ENCODE peak calls at places on chromosomes 1 and 21, in nine cellular contexts. B, Y, I, V, U, T, M, W and N are unnamed samples.

GRCh38 chr1:87197156-87197555 is 131.5 kb upstream of the LMO4 start:
- DNase-seq in T (no peak), W (no peak), Y (no peak), B (no peak), M (no peak), I (no peak), V (no peak), U (no peak), N (no peak)

GRCh38 chr1:202439308-202439707 is 90.8 kb downstream of the PPP1R12B start:
- DNase-seq in T (no peak), Y (no peak), I (no peak), W (no peak), V (no peak), B (no peak), U (no peak), M (no peak), N (no peak)

GRCh38 chr1:246724725-246725095 is 501 bp downstream of the SCCPDH start:
- DNase-seq in B (no peak), Y (peak; percentile 57), T (no peak), M (no peak), W (no peak), U (peak; percentile 67), I (no peak), V (no peak), N (no peak)

GRCh38 chr1:92577251-92577895 is 90.6 kb upstream of the GFI1 start:
- DNase-seq in V (no peak), T (no peak), U (no peak), M (no peak), Y (peak; percentile 18), I (peak; percentile 41), W (peak; percentile 22), B (no peak), N (no peak)

GRCh38 chr1:185853739-185854138 is 119.5 kb downstream of the HMCN1 start:
- DNase-seq in V (no peak), U (peak; percentile 62), T (no peak), W (no peak), B (no peak), M (no peak), Y (peak; percentile 86), I (no peak), N (no peak)

GRCh38 chr1:119373465-119373864 is 4.9 kb downstream of the HAO2 start:
- DNase-seq in W (no peak), B (no peak), U (peak; percentile 9), M (no peak), V (no peak), Y (peak; percentile 78), I (no peak), T (no peak), N (peak; percentile 45)

GRCh38 chr1:8343464-8344001 is 25.6 kb downstream of the SLC45A1 start:
- DNase-seq in Y (peak; percentile 96), T (peak; percentile 60), I (no peak), U (peak; percentile 96), B (no peak), M (peak; percentile 88), W (peak; percentile 67), V (no peak), N (peak; percentile 33)

GRCh38 chr21:40846057-40846456 is 901 bp downstream of the DSCAM start:
- DNase-seq in B (no peak), Y (peak; percentile 2), T (no peak), I (no peak), U (no peak), W (no peak), V (no peak), M (no peak), N (no peak)

GRCh38 chr1:242178924-242179708 is 180.2 kb upstream of the MAP1LC3C start:
- DNase-seq in M (no peak), B (no peak), U (no peak), I (no peak), V (no peak), W (no peak), Y (no peak), T (no peak), N (no peak)

GRCh38 chr1:231232870-231233734 is 7.9 kb upstream of the GNPAT start:
- DNase-seq in V (peak; percentile 46), M (no peak), T (no peak), U (no peak), W (no peak), B (no peak), I (no peak), Y (no peak), N (no peak)

GRCh38 chr1:243562473-243562872 is 287.6 kb downstream of the AKT3 start:
- DNase-seq in V (no peak), B (no peak), I (peak; percentile 23), U (peak; percentile 45), W (no peak), T (no peak), M (no peak), Y (no peak), N (no peak)

GRCh38 chr1:150560011-150560438 is 10.8 kb downstream of the ADAMTSL4 start:
- DNase-seq in V (peak; percentile 87), W (peak; percentile 78), T (peak; percentile 69), M (peak; percentile 79), I (peak; percentile 76), B (peak; percentile 75), U (peak; percentile 76), Y (peak; percentile 81), N (no peak)

GRCh38 chr1:12434174-12434573 is 183.8 kb downstream of the DHRS3 start:
- DNase-seq in T (no peak), W (no peak), B (no peak), M (no peak), I (no peak), U (peak; percentile 55), V (no peak), Y (peak; percentile 76), N (peak; percentile 57)

GRCh38 chr21:45981641-45982255 is at the start of gene COL6A1:
- DNase-seq in W (peak; percentile 78), I (peak; percentile 82), M (peak; percentile 75), V (no peak), B (no peak), Y (peak; percentile 50), U (peak; percentile 85), T (no peak), N (no peak)

GRCh38 chr1:111538343-111539035 is 35.1 kb upstream of the ADORA3 start:
- DNase-seq in Y (peak; percentile 53), T (no peak), M (no peak), B (no peak), W (no peak), I (no peak), U (peak; percentile 13), V (no peak), N (no peak)

GRCh38 chr1:111540928-111541327 is 37.5 kb upstream of the ADORA3 start:
- DNase-seq in M (no peak), V (no peak), I (no peak), W (no peak), U (no peak), B (no peak), Y (no peak), T (no peak), N (no peak)

GRCh38 chr1:111535256-111536191 is 32.1 kb upstream of the ADORA3 start:
- DNase-seq in U (no peak), Y (no peak), I (no peak), M (no peak), T (no peak), B (no peak), V (no peak), W (no peak), N (no peak)
- H3K27ac ChIP-seq in U (no peak overlapping the region), Y (no peak overlapping the region), I (no peak overlapping the region), M (peak overlapping the region; percentile 42), T (peak overlapping the region; percentile 88), B (no peak overlapping the region), V (no peak overlapping the region), W (peak overlapping the region; percentile 33), N (no peak overlapping the region)

GRCh38 chr1:6286266-6286665 is 25.4 kb upstream of the GPR153 start:
- DNase-seq in T (no peak), U (no peak), M (no peak), W (no peak), I (no peak), Y (no peak), V (no peak), B (no peak), N (no peak)

GRCh38 chr1:6288674-6289073 is 27.8 kb upstream of the GPR153 start:
- DNase-seq in I (no peak), T (no peak), U (no peak), B (no peak), Y (no peak), V (no peak), W (no peak), M (no peak), N (no peak)

GRCh38 chr1:6287029-6287428 is 26.1 kb upstream of the GPR153 start:
- DNase-seq in V (no peak), B (no peak), M (no peak), W (no peak), I (no peak), U (no peak), Y (no peak), T (no peak), N (no peak)

GRCh38 chr1:6287431-6287886 is 26.6 kb upstream of the GPR153 start:
- DNase-seq in I (no peak), Y (no peak), B (no peak), T (no peak), U (no peak), W (no peak), V (no peak), M (peak; percentile 59), N (no peak)

GRCh38 chr1:6288026-6288425 is 27.1 kb upstream of the GPR153 start:
- DNase-seq in W (no peak), T (no peak), I (no peak), Y (no peak), V (no peak), B (no peak), U (no peak), M (no peak), N (no peak)
- H3K27ac ChIP-seq in W (no peak overlapping the region), T (no peak overlapping the region), I (no peak overlapping the region), Y (no peak overlapping the region), V (no peak overlapping the region), B (no peak overlapping the region), U (no peak overlapping the region), M (no peak overlapping the region), N (no peak overlapping the region)

DNA sequence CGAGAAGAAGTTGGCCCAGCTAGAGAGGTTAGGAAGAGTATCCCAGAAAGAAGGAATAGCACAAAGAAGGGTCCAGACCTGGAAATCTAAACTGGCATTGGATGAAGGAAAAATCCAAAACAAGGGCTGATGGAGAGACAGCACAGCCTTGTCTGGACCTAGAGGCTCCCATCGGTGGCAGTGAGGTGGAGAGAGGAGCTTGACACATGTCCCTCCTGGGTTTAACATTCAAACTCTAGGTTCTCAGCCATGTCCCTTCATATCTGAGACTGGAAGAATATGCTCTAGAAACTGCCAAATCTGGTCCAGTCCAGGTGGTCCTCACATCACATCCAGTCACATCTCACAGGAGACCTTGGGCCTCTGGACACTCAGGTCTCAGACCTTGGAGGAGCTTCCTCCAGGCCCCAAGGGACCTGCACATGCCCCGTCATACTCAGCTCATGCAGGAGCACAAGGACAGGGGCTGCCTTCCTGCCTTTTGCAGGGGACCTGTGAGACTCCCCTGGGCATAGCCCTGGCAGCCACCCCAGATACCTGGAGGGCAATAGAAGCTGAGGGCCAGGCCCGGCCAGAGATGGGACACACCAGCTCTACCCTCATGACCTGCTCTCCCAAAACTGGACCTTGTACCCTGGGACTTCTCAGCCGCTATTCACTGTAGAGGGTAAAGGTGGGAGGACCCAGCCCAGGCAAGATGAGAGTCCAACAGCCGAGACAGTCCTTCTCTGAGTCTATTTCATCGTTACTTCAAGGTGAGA is 7.5 kb downstream of the TMEM125 start:
- DNase-seq in B (no peak), U (no peak), I (no peak), M (no peak), V (no peak), T (no peak), Y (no peak), W (no peak), N (no peak)
- H3K27ac ChIP-seq in B (no peak overlapping the region), U (no peak overlapping the region), I (no peak overlapping the region), M (no peak overlapping the region), V (no peak overlapping the region), T (no peak overlapping the region), Y (no peak overlapping the region), W (no peak overlapping the region), N (no peak overlapping the region)

GRCh38 chr1:89286549-89287181 is 14.0 kb upstream of the GBP5 start:
- DNase-seq in I (no peak), W (no peak), B (peak; percentile 57), M (no peak), U (no peak), Y (no peak), V (no peak), T (no peak), N (no peak)
- H3K27ac ChIP-seq in I (peak overlapping the region; percentile 69), W (peak overlapping the region; percentile 71), B (peak overlapping the region; percentile 82), M (no peak overlapping the region), U (no peak overlapping the region), Y (no peak overlapping the region), V (no peak overlapping the region), T (peak overlapping the region; percentile 47), N (no peak overlapping the region)